ENCODE peak calls at places on chromosome 14, in six cellular contexts. C is effector memory CD4-positive, alpha-beta T cell; B is astrocyte; L is mesendoderm; O is right cardiac atrium; N is fibroblast of lung. D is an unnamed sample. For H3K4me1, the result is how much of the 10 kb centered on the place peaks cover.

GRCh38 chr14:105944632-105945610 is 418.5 kb downstream of the TMEM121 start:
- DNase-seq in C (peak), B (no peak), L (no peak), O (peak), N (no peak), D (peak)

GRCh38 chr14:94542111-94542810 is 19.0 kb upstream of the SERPINA4 start:
- DNase-seq in C (no peak), B (peak), L (no peak), O (no peak), N (peak), D (no peak)

GRCh38 chr14:57245941-57246340 is 22.8 kb downstream of the EXOC5 start:
- DNase-seq in C (no peak), B (no peak), L (peak), O (no peak), N (peak), D (no peak)

GRCh38 chr14:35480119-35480769 is 53.7 kb upstream of the INSM2 start:
- DNase-seq in C (no peak), B (peak), L (peak), O (no peak), N (peak), D (no peak)

GRCh38 chr14:93903342-93904184 is 23.6 kb upstream of the FAM181A start:
- DNase-seq in C (no peak), B (no peak), L (peak), O (no peak), N (no peak), D (no peak)

GRCh38 chr14:90460136-90460535 is 63.3 kb downstream of the CALM1 start:
- DNase-seq in C (no peak), B (peak), L (no peak), O (no peak), N (peak), D (no peak)

GRCh38 chr14:91694643-91695042 is 37.2 kb downstream of the CATSPERB start:
- DNase-seq in C (no peak), B (no peak), L (no peak), O (no peak), N (no peak), D (no peak)

GRCh38 chr14:32593290-32593942 is 264.3 kb downstream of the AKAP6 start:
- DNase-seq in C (no peak), B (peak), L (peak), O (no peak), N (peak), D (no peak)

GRCh38 chr14:88255196-88255595 is 67.9 kb downstream of the KCNK10 start:
- DNase-seq in C (no peak), B (no peak), L (no peak), O (no peak), N (no peak), D (no peak)

GRCh38 chr14:59305836-59306555 is 117.5 kb downstream of the DAAM1 start:
- DNase-seq in C (no peak), B (peak), L (no peak), O (no peak), N (peak), D (no peak)

GRCh38 chr14:49959822-49960408 is 67.0 kb downstream of the ARF6 start:
- DNase-seq in C (no peak), B (no peak), L (no peak), O (no peak), N (no peak), D (no peak)

GRCh38 chr14:47917344-47917954 is 242.0 kb upstream of the MDGA2 start:
- DNase-seq in C (no peak), B (peak), L (peak), O (no peak), N (peak), D (peak)

GRCh38 chr14:101227611-101228594 is 324.4 kb upstream of the RTL1 start:
- DNase-seq in C (no peak), B (no peak), L (peak), O (no peak), N (no peak), D (no peak)

GRCh38 chr14:89486505-89486904 is 69.5 kb upstream of the FOXN3 start:
- DNase-seq in C (no peak), B (no peak), L (no peak), O (no peak), N (no peak), D (no peak)

GRCh38 chr14:43031598-43031997 is 1424.9 kb downstream of the LRFN5 start:
- DNase-seq in C (no peak), B (no peak), L (no peak), O (no peak), N (no peak), D (no peak)

GRCh38 chr14:92726135-92726932 is 22.1 kb downstream of the LGMN start:
- DNase-seq in C (peak), B (peak), L (peak), O (peak), N (peak), D (peak)
- H3K4me1 ChIP-seq in C (under half), B (under half), L (under half), O (under half), N (under half), D (under half)

GRCh38 chr14:70186826-70187483 is 1.8 kb downstream of the SLC8A3 start:
- DNase-seq in C (no peak), B (no peak), L (no peak), O (peak), N (peak), D (peak)

GRCh38 chr14:70181276-70181675 is 7.5 kb downstream of the SLC8A3 start:
- DNase-seq in C (no peak), B (no peak), L (no peak), O (no peak), N (no peak), D (no peak)

GRCh38 chr14:70180718-70181117 is 8.0 kb downstream of the SLC8A3 start:
- DNase-seq in C (no peak), B (no peak), L (no peak), O (no peak), N (no peak), D (no peak)

GRCh38 chr14:70188292-70188607 is 501 bp downstream of the SLC8A3 start:
- DNase-seq in C (no peak), B (no peak), L (no peak), O (no peak), N (peak), D (peak)

GRCh38 chr14:70183991-70184390 is 4.8 kb downstream of the SLC8A3 start:
- DNase-seq in C (no peak), B (no peak), L (no peak), O (no peak), N (no peak), D (no peak)
- H3K4me1 ChIP-seq in C (under half), B (under half), L (under half), O (under half), N (under half), D (under half)

DNA sequence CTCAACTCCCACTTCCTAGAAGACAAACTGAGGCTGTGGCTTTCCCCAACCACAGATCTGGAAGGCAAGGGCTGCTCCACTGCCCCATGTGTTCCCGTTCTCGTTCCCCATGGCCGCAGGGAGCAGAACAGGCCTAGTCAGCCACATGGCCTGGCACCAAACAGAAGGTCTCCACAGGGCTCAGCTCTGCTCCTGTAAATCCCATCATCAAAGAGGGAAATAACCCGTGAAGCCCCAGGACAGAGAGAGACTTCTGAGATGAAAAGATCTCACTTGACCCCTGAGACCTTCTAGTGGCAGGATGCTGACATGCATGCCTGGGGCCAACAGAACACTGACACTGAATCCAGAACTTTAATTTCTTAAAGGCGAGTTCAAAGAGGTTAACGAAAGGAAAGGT is 68.9 kb downstream of the BCL11B start:
- DNase-seq in C (no peak), B (no peak), L (peak), O (no peak), N (no peak), D (no peak)
- H3K4me1 ChIP-seq in C (half or more), B (under half), L (under half), O (under half), N (under half), D (under half)

DNA sequence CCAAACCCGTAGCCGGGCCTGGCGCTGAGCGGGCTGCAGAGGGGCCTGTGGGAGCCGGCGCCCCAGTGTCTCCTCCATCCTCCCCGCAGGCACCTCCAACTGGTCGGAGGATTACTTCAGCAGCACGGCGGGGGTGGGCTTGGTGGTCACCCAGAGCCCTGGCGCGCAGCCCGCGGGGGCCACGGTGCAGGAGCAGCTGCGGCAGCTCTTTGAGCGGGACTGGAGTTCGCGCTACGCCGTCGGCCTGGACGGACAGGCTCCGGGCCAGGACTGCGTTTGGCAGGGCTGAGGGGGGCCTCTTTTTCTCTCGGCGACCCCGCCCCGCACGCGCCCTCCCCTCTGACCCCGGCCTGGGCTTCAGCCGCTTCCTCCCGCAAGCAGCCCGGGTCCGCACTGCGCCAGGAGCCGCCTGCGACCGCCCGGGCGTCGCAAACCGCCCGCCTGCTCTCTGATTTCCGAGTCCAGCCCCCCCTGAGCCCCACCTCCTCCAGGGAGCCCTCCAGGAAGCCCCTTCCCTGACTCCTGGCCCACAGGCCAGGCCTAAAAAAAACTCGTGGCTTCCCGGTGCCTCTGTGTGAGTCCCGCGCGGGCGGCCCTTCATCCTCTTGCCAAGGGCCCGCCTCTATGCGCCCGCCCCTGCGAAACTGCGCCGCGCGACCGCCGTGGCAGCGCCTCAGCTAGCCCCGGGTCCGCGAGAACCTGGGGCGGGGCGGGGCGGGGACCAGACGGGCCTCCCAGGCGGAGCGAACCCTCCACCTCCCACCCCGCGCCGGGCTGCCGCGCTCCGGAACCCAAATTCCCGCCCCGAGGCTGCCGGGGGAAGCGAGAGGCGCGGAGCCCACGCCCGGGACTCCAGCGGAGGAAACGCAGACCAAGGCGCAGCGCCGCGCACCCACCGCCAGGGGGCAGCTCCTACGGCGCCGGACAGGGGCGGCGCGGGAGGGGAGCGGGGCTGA is 8.3 kb downstream of the PLD4 start:
- DNase-seq in C (peak), B (peak), L (peak), O (peak), N (peak), D (peak)
- H3K4me1 ChIP-seq in C (under half), B (under half), L (under half), O (under half), N (under half), D (under half)

DNA sequence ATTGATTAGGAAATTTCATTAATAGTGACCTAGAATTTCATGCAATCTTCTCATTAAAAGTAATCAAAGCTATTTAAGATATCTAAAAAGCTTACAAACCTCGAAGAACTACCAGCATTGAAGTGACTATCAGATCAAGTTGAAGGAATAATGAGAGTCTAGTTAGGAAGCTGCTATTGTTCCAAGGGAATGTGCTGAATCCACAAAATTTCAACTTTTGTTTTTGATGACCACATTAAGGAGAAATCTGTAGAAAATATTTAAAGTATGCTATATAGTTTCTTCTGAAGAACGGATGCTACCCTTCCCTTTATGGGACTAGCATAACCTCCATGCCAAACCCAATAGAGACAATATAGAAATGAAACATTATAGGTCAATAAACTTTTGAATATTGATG is 2.5 kb upstream of the CTSG start:
- DNase-seq in C (no peak), B (no peak), L (no peak), O (no peak), N (no peak), D (no peak)
- H3K4me1 ChIP-seq in C (under half), B (under half), L (under half), O (under half), N (under half), D (under half)

DNA sequence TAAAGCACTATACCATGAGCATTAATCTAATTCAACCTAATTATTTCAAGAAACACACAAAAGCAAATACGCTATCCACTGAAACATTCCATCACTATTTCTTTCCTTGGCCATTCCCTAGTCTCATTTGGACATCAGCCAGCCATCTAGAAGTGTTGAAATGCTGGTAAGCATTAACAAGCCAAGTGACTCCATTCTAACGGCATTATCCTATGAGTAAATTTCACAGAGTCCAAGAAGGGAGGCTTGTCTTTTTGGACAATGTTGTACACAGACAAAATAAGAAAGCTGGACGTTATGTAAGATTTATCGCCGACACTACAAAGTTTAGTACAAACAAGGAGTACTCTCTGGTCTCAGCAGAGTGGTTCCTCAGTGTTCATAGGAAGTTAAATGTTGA is 476.8 kb downstream of the FOXG1 start:
- DNase-seq in C (no peak), B (peak), L (no peak), O (no peak), N (peak), D (no peak)
- H3K4me1 ChIP-seq in C (under half), B (under half), L (under half), O (under half), N (under half), D (under half)

GRCh38 chr14:22540811-22541360 is 48.1 kb downstream of the DAD1 start:
- DNase-seq in C (no peak), B (no peak), L (no peak), O (no peak), N (no peak), D (no peak)
- H3K4me1 ChIP-seq in C (half or more), B (under half), L (under half), O (under half), N (under half), D (under half)

GRCh38 chr14:64723691-64724577 is 19.7 kb downstream of the PLEKHG3 start:
- DNase-seq in C (peak), B (no peak), L (peak), O (peak), N (peak), D (no peak)
- H3K4me1 ChIP-seq in C (half or more), B (half or more), L (under half), O (under half), N (under half), D (half or more)

GRCh38 chr14:96088911-96089310 is 49.7 kb downstream of the C14orf132 start:
- DNase-seq in C (no peak), B (no peak), L (no peak), O (no peak), N (no peak), D (no peak)
- H3K4me1 ChIP-seq in C (under half), B (half or more), L (under half), O (under half), N (under half), D (under half)